ENCODE peak calls at places on chromosomes 6 and 20, in eight cellular contexts. One of them, this sample, is unnamed.

GRCh38 chr6:41783106-41783780 is 2.7 kb downstream of the PRICKLE4 start:
- DNase-seq in AML-193: no peak
- DNase-seq in RWPE2: no peak
- DNase-seq in left lung: no peak
- DNase-seq in left ventricle myocardium superior: no peak
- DNase-seq in activated CD4-positive, CD25-positive, alpha-beta regulatory T cell: no peak
- DNase-seq in RWPE1: no peak
- DNase-seq in left colon: no peak
- DNase-seq in this sample: no peak

GRCh38 chr6:121657972-121658371 is 222.5 kb downstream of the GJA1 start:
- DNase-seq in AML-193: no peak
- DNase-seq in RWPE2: no peak
- DNase-seq in left lung: no peak
- DNase-seq in left ventricle myocardium superior: no peak
- DNase-seq in activated CD4-positive, CD25-positive, alpha-beta regulatory T cell: no peak
- DNase-seq in RWPE1: no peak
- DNase-seq in left colon: no peak
- DNase-seq in this sample: no peak

GRCh38 chr6:150143521-150144293 is 863 bp downstream of the PPP1R14C start:
- DNase-seq in AML-193: no peak
- DNase-seq in RWPE2: no peak
- DNase-seq in left lung: peak; percentile 81
- DNase-seq in left ventricle myocardium superior: peak; percentile 56
- DNase-seq in activated CD4-positive, CD25-positive, alpha-beta regulatory T cell: no peak
- DNase-seq in RWPE1: no peak
- DNase-seq in left colon: no peak
- DNase-seq in this sample: no peak

GRCh38 chr6:138403324-138403800 is 661 bp upstream of the HEBP2 start:
- DNase-seq in AML-193: peak; percentile 59
- DNase-seq in RWPE2: no peak
- DNase-seq in left lung: peak; percentile 89
- DNase-seq in left ventricle myocardium superior: peak; percentile 71
- DNase-seq in activated CD4-positive, CD25-positive, alpha-beta regulatory T cell: no peak
- DNase-seq in RWPE1: peak; percentile 13
- DNase-seq in left colon: no peak
- DNase-seq in this sample: no peak

GRCh38 chr6:129946439-129947140 is 71.8 kb upstream of the L3MBTL3 start:
- DNase-seq in AML-193: no peak
- DNase-seq in RWPE2: no peak
- DNase-seq in left lung: no peak
- DNase-seq in left ventricle myocardium superior: no peak
- DNase-seq in activated CD4-positive, CD25-positive, alpha-beta regulatory T cell: no peak
- DNase-seq in RWPE1: no peak
- DNase-seq in left colon: no peak
- DNase-seq in this sample: no peak

GRCh38 chr20:25848222-25848621 is 151.6 kb upstream of the ZNF337 start:
- DNase-seq in AML-193: no peak
- DNase-seq in RWPE2: peak; percentile 28
- DNase-seq in left lung: peak; percentile 49
- DNase-seq in left ventricle myocardium superior: no peak
- DNase-seq in activated CD4-positive, CD25-positive, alpha-beta regulatory T cell: no peak
- DNase-seq in RWPE1: no peak
- DNase-seq in left colon: no peak
- DNase-seq in this sample: no peak

GRCh38 chr6:109580519-109580918 is 97.5 kb upstream of the ZBTB24 start:
- DNase-seq in AML-193: no peak
- DNase-seq in RWPE2: no peak
- DNase-seq in left lung: no peak
- DNase-seq in left ventricle myocardium superior: no peak
- DNase-seq in activated CD4-positive, CD25-positive, alpha-beta regulatory T cell: no peak
- DNase-seq in RWPE1: no peak
- DNase-seq in left colon: no peak
- DNase-seq in this sample: no peak

GRCh38 chr6:12522347-12522746 is 194.2 kb upstream of the PHACTR1 start:
- DNase-seq in AML-193: no peak
- DNase-seq in RWPE2: no peak
- DNase-seq in left lung: no peak
- DNase-seq in left ventricle myocardium superior: no peak
- DNase-seq in activated CD4-positive, CD25-positive, alpha-beta regulatory T cell: no peak
- DNase-seq in RWPE1: no peak
- DNase-seq in left colon: no peak
- DNase-seq in this sample: no peak

GRCh38 chr20:31587545-31588389 is 17.3 kb upstream of the ID1 start:
- DNase-seq in AML-193: no peak
- DNase-seq in RWPE2: no peak
- DNase-seq in left lung: peak; percentile 89
- DNase-seq in left ventricle myocardium superior: peak; percentile 78
- DNase-seq in activated CD4-positive, CD25-positive, alpha-beta regulatory T cell: no peak
- DNase-seq in RWPE1: no peak
- DNase-seq in left colon: peak; percentile 56
- DNase-seq in this sample: peak; percentile 40

GRCh38 chr6:24205020-24205492 is 79.0 kb downstream of the NRSN1 start:
- DNase-seq in AML-193: peak; percentile 41
- DNase-seq in RWPE2: no peak
- DNase-seq in left lung: no peak
- DNase-seq in left ventricle myocardium superior: no peak
- DNase-seq in activated CD4-positive, CD25-positive, alpha-beta regulatory T cell: no peak
- DNase-seq in RWPE1: peak; percentile 14
- DNase-seq in left colon: no peak
- DNase-seq in this sample: peak; percentile 66

GRCh38 chr6:154414021-154414813 is 57.6 kb upstream of the IPCEF1 start:
- DNase-seq in AML-193: peak; percentile 44
- DNase-seq in RWPE2: no peak
- DNase-seq in left lung: no peak
- DNase-seq in left ventricle myocardium superior: no peak
- DNase-seq in activated CD4-positive, CD25-positive, alpha-beta regulatory T cell: no peak
- DNase-seq in RWPE1: no peak
- DNase-seq in left colon: no peak
- DNase-seq in this sample: no peak

GRCh38 chr6:112156694-112157093 is 69.3 kb downstream of the FAM229B start:
- DNase-seq in AML-193: no peak
- DNase-seq in RWPE2: no peak
- DNase-seq in left lung: no peak
- DNase-seq in left ventricle myocardium superior: no peak
- DNase-seq in activated CD4-positive, CD25-positive, alpha-beta regulatory T cell: no peak
- DNase-seq in RWPE1: no peak
- DNase-seq in left colon: no peak
- DNase-seq in this sample: no peak

GRCh38 chr6:99308788-99309187 is 40.7 kb downstream of the FAXC start:
- DNase-seq in AML-193: no peak
- DNase-seq in RWPE2: no peak
- DNase-seq in left lung: no peak
- DNase-seq in left ventricle myocardium superior: no peak
- DNase-seq in activated CD4-positive, CD25-positive, alpha-beta regulatory T cell: no peak
- DNase-seq in RWPE1: no peak
- DNase-seq in left colon: no peak
- DNase-seq in this sample: no peak

GRCh38 chr20:58818585-58819285 is 32.0 kb downstream of the GNAS-AS1 start:
- DNase-seq in AML-193: no peak
- DNase-seq in RWPE2: no peak
- DNase-seq in left lung: no peak
- DNase-seq in left ventricle myocardium superior: no peak
- DNase-seq in activated CD4-positive, CD25-positive, alpha-beta regulatory T cell: no peak
- DNase-seq in RWPE1: peak; percentile 72
- DNase-seq in left colon: no peak
- DNase-seq in this sample: no peak

GRCh38 chr6:46216879-46217278 is 46.1 kb upstream of the ENPP5 start:
- DNase-seq in AML-193: no peak
- DNase-seq in RWPE2: no peak
- DNase-seq in left lung: no peak
- DNase-seq in left ventricle myocardium superior: no peak
- DNase-seq in activated CD4-positive, CD25-positive, alpha-beta regulatory T cell: no peak
- DNase-seq in RWPE1: no peak
- DNase-seq in left colon: no peak
- DNase-seq in this sample: no peak

GRCh38 chr6:137247724-137248123 is 28.5 kb upstream of the IFNGR1 start:
- DNase-seq in AML-193: no peak
- DNase-seq in RWPE2: no peak
- DNase-seq in left lung: no peak
- DNase-seq in left ventricle myocardium superior: no peak
- DNase-seq in activated CD4-positive, CD25-positive, alpha-beta regulatory T cell: no peak
- DNase-seq in RWPE1: no peak
- DNase-seq in left colon: no peak
- DNase-seq in this sample: peak; percentile 55

GRCh38 chr20:37726321-37726720 is 32.5 kb downstream of the CTNNBL1 start:
- DNase-seq in AML-193: no peak
- DNase-seq in RWPE2: no peak
- DNase-seq in left lung: no peak
- DNase-seq in left ventricle myocardium superior: no peak
- DNase-seq in activated CD4-positive, CD25-positive, alpha-beta regulatory T cell: no peak
- DNase-seq in RWPE1: no peak
- DNase-seq in left colon: no peak
- DNase-seq in this sample: no peak

GRCh38 chr6:97469451-97469850 is 186.4 kb upstream of the MMS22L start:
- DNase-seq in AML-193: no peak
- DNase-seq in RWPE2: no peak
- DNase-seq in left lung: no peak
- DNase-seq in left ventricle myocardium superior: no peak
- DNase-seq in activated CD4-positive, CD25-positive, alpha-beta regulatory T cell: no peak
- DNase-seq in RWPE1: no peak
- DNase-seq in left colon: no peak
- DNase-seq in this sample: no peak

GRCh38 chr20:62305149-62305764 is 2.5 kb downstream of the ADRM1 start:
- DNase-seq in AML-193: no peak
- DNase-seq in RWPE2: peak; percentile 90
- DNase-seq in left lung: no peak
- DNase-seq in left ventricle myocardium superior: no peak
- DNase-seq in activated CD4-positive, CD25-positive, alpha-beta regulatory T cell: no peak
- DNase-seq in RWPE1: no peak
- DNase-seq in left colon: no peak
- DNase-seq in this sample: peak; percentile 87

GRCh38 chr6:74000582-74000981 is 304.6 kb downstream of the CD109 start:
- DNase-seq in AML-193: no peak
- DNase-seq in RWPE2: no peak
- DNase-seq in left lung: no peak
- DNase-seq in left ventricle myocardium superior: no peak
- DNase-seq in activated CD4-positive, CD25-positive, alpha-beta regulatory T cell: no peak
- DNase-seq in RWPE1: no peak
- DNase-seq in left colon: no peak
- DNase-seq in this sample: no peak

GRCh38 chr20:41483553-41483930 is 116.9 kb upstream of the EMILIN3 start:
- DNase-seq in AML-193: no peak
- DNase-seq in RWPE2: no peak
- DNase-seq in left lung: no peak
- DNase-seq in left ventricle myocardium superior: no peak
- DNase-seq in activated CD4-positive, CD25-positive, alpha-beta regulatory T cell: no peak
- DNase-seq in RWPE1: no peak
- DNase-seq in left colon: no peak
- DNase-seq in this sample: no peak

GRCh38 chr6:55886185-55886836 is 10.9 kb upstream of the BMP5 start:
- DNase-seq in AML-193: peak; percentile 51
- DNase-seq in RWPE2: no peak
- DNase-seq in left lung: no peak
- DNase-seq in left ventricle myocardium superior: no peak
- DNase-seq in activated CD4-positive, CD25-positive, alpha-beta regulatory T cell: no peak
- DNase-seq in RWPE1: no peak
- DNase-seq in left colon: no peak
- DNase-seq in this sample: peak; percentile 25

GRCh38 chr20:53609501-53610445 is 16.1 kb upstream of the ZNF217 start:
- DNase-seq in AML-193: peak; percentile 77
- DNase-seq in RWPE2: no peak
- DNase-seq in left lung: peak; percentile 83
- DNase-seq in left ventricle myocardium superior: peak; percentile 60
- DNase-seq in activated CD4-positive, CD25-positive, alpha-beta regulatory T cell: peak; percentile 24
- DNase-seq in RWPE1: no peak
- DNase-seq in left colon: peak; percentile 61
- DNase-seq in this sample: peak; percentile 90

GRCh38 chr6:6815732-6816131 is 227.2 kb downstream of the LY86 start:
- DNase-seq in AML-193: no peak
- DNase-seq in RWPE2: no peak
- DNase-seq in left lung: no peak
- DNase-seq in left ventricle myocardium superior: no peak
- DNase-seq in activated CD4-positive, CD25-positive, alpha-beta regulatory T cell: no peak
- DNase-seq in RWPE1: no peak
- DNase-seq in left colon: no peak
- DNase-seq in this sample: no peak

GRCh38 chr20:10438217-10438616 is 3.1 kb downstream of the SLX4IP start:
- DNase-seq in AML-193: no peak
- DNase-seq in RWPE2: no peak
- DNase-seq in left lung: no peak
- DNase-seq in left ventricle myocardium superior: no peak
- DNase-seq in activated CD4-positive, CD25-positive, alpha-beta regulatory T cell: no peak
- DNase-seq in RWPE1: no peak
- DNase-seq in left colon: no peak
- DNase-seq in this sample: no peak

GRCh38 chr6:77015350-77015749 is 447.9 kb downstream of the HTR1B start:
- DNase-seq in AML-193: no peak
- DNase-seq in RWPE2: no peak
- DNase-seq in left lung: no peak
- DNase-seq in left ventricle myocardium superior: no peak
- DNase-seq in activated CD4-positive, CD25-positive, alpha-beta regulatory T cell: no peak
- DNase-seq in RWPE1: no peak
- DNase-seq in left colon: no peak
- DNase-seq in this sample: no peak

GRCh38 chr20:20362774-20363435 is 5.0 kb upstream of the INSM1 start:
- DNase-seq in AML-193: no peak
- DNase-seq in RWPE2: no peak
- DNase-seq in left lung: peak; percentile 55
- DNase-seq in left ventricle myocardium superior: no peak
- DNase-seq in activated CD4-positive, CD25-positive, alpha-beta regulatory T cell: no peak
- DNase-seq in RWPE1: no peak
- DNase-seq in left colon: no peak
- DNase-seq in this sample: no peak

GRCh38 chr20:39986231-39986904 is 702.7 kb downstream of the MAFB start:
- DNase-seq in AML-193: no peak
- DNase-seq in RWPE2: no peak
- DNase-seq in left lung: peak; percentile 25
- DNase-seq in left ventricle myocardium superior: peak; percentile 74
- DNase-seq in activated CD4-positive, CD25-positive, alpha-beta regulatory T cell: no peak
- DNase-seq in RWPE1: no peak
- DNase-seq in left colon: peak; percentile 51
- DNase-seq in this sample: no peak

GRCh38 chr20:6819599-6819998 is 52.1 kb downstream of the BMP2 start:
- DNase-seq in AML-193: no peak
- DNase-seq in RWPE2: no peak
- DNase-seq in left lung: no peak
- DNase-seq in left ventricle myocardium superior: no peak
- DNase-seq in activated CD4-positive, CD25-positive, alpha-beta regulatory T cell: no peak
- DNase-seq in RWPE1: peak; percentile 42
- DNase-seq in left colon: no peak
- DNase-seq in this sample: peak; percentile 69

GRCh38 chr6:157669747-157670216 is 153.3 kb upstream of the SNX9 start:
- DNase-seq in AML-193: no peak
- DNase-seq in RWPE2: no peak
- DNase-seq in left lung: peak; percentile 90
- DNase-seq in left ventricle myocardium superior: peak; percentile 91
- DNase-seq in activated CD4-positive, CD25-positive, alpha-beta regulatory T cell: no peak
- DNase-seq in RWPE1: peak; percentile 78
- DNase-seq in left colon: peak; percentile 71
- DNase-seq in this sample: peak; percentile 70

GRCh38 chr6:80742481-80742880 is 636.0 kb downstream of the BCKDHB start:
- DNase-seq in AML-193: peak; percentile 32
- DNase-seq in RWPE2: no peak
- DNase-seq in left lung: no peak
- DNase-seq in left ventricle myocardium superior: no peak
- DNase-seq in activated CD4-positive, CD25-positive, alpha-beta regulatory T cell: no peak
- DNase-seq in RWPE1: peak; percentile 13
- DNase-seq in left colon: no peak
- DNase-seq in this sample: peak; percentile 63

GRCh38 chr6:28977351-28978136 is 27.6 kb downstream of the ZNF311 start:
- DNase-seq in AML-193: no peak
- DNase-seq in RWPE2: no peak
- DNase-seq in left lung: peak; percentile 91
- DNase-seq in left ventricle myocardium superior: peak; percentile 41
- DNase-seq in activated CD4-positive, CD25-positive, alpha-beta regulatory T cell: no peak
- DNase-seq in RWPE1: peak; percentile 54
- DNase-seq in left colon: no peak
- DNase-seq in this sample: no peak

GRCh38 chr20:32961956-32962517 is 42.2 kb downstream of the SUN5 start:
- DNase-seq in AML-193: no peak
- DNase-seq in RWPE2: peak; percentile 77
- DNase-seq in left lung: no peak
- DNase-seq in left ventricle myocardium superior: no peak
- DNase-seq in activated CD4-positive, CD25-positive, alpha-beta regulatory T cell: no peak
- DNase-seq in RWPE1: no peak
- DNase-seq in left colon: no peak
- DNase-seq in this sample: no peak

This sample was measured in HT-29.